ENCODE peak calls at places on chromosomes 11 and 22, in eight cellular contexts. One of them, this sample, is unnamed.

GRCh38 chr11:1193326-1194230 is 29.3 kb upstream of the MUC5B start:
- DNase-seq in Right ventricle myocardium superior: peak
- DNase-seq in neural progenitor cell: no peak
- DNase-seq in caudate nucleus: no peak
- DNase-seq in T-helper 17 cell: no peak
- DNase-seq in NCI-H1092 treated with DMSO at 0.1 percent for 48 hours: no peak
- DNase-seq in T follicular helper cell: no peak
- DNase-seq in progenitor cell of endocrine pancreas: no peak
- DNase-seq in this sample: peak

GRCh38 chr11:65301491-65302329 is 13.0 kb upstream of the CDC42EP2 start:
- DNase-seq in Right ventricle myocardium superior: peak
- DNase-seq in neural progenitor cell: peak
- DNase-seq in caudate nucleus: no peak
- DNase-seq in T-helper 17 cell: no peak
- DNase-seq in NCI-H1092 treated with DMSO at 0.1 percent for 48 hours: no peak
- DNase-seq in T follicular helper cell: no peak
- DNase-seq in progenitor cell of endocrine pancreas: peak
- DNase-seq in this sample: peak

GRCh38 chr22:49740242-49740641 is 87.4 kb downstream of the BRD1 start:
- DNase-seq in Right ventricle myocardium superior: no peak
- DNase-seq in neural progenitor cell: no peak
- DNase-seq in caudate nucleus: no peak
- DNase-seq in T-helper 17 cell: no peak
- DNase-seq in NCI-H1092 treated with DMSO at 0.1 percent for 48 hours: no peak
- DNase-seq in T follicular helper cell: no peak
- DNase-seq in progenitor cell of endocrine pancreas: no peak
- DNase-seq in this sample: no peak

GRCh38 chr11:117498791-117499190 is 171.1 kb downstream of the CEP164 start:
- DNase-seq in Right ventricle myocardium superior: no peak
- DNase-seq in neural progenitor cell: no peak
- DNase-seq in caudate nucleus: no peak
- DNase-seq in T-helper 17 cell: no peak
- DNase-seq in NCI-H1092 treated with DMSO at 0.1 percent for 48 hours: peak
- DNase-seq in T follicular helper cell: no peak
- DNase-seq in progenitor cell of endocrine pancreas: no peak
- DNase-seq in this sample: no peak

GRCh38 chr22:30245181-30245984 is 1.2 kb downstream of the LIF start:
- DNase-seq in Right ventricle myocardium superior: no peak
- DNase-seq in neural progenitor cell: no peak
- DNase-seq in caudate nucleus: no peak
- DNase-seq in T-helper 17 cell: no peak
- DNase-seq in NCI-H1092 treated with DMSO at 0.1 percent for 48 hours: no peak
- DNase-seq in T follicular helper cell: no peak
- DNase-seq in progenitor cell of endocrine pancreas: no peak
- DNase-seq in this sample: no peak

GRCh38 chr11:7498193-7498592 is 12.9 kb downstream of the OLFML1 start:
- DNase-seq in Right ventricle myocardium superior: no peak
- DNase-seq in neural progenitor cell: no peak
- DNase-seq in caudate nucleus: no peak
- DNase-seq in T-helper 17 cell: no peak
- DNase-seq in NCI-H1092 treated with DMSO at 0.1 percent for 48 hours: no peak
- DNase-seq in T follicular helper cell: no peak
- DNase-seq in progenitor cell of endocrine pancreas: no peak
- DNase-seq in this sample: no peak

GRCh38 chr11:61290905-61291690 is 4.0 kb downstream of the VWCE start:
- DNase-seq in Right ventricle myocardium superior: no peak
- DNase-seq in neural progenitor cell: no peak
- DNase-seq in caudate nucleus: no peak
- DNase-seq in T-helper 17 cell: no peak
- DNase-seq in NCI-H1092 treated with DMSO at 0.1 percent for 48 hours: no peak
- DNase-seq in T follicular helper cell: no peak
- DNase-seq in progenitor cell of endocrine pancreas: no peak
- DNase-seq in this sample: no peak

GRCh38 chr22:30235687-30236170 is 10.8 kb downstream of the LIF start:
- DNase-seq in Right ventricle myocardium superior: no peak
- DNase-seq in neural progenitor cell: no peak
- DNase-seq in caudate nucleus: no peak
- DNase-seq in T-helper 17 cell: no peak
- DNase-seq in NCI-H1092 treated with DMSO at 0.1 percent for 48 hours: no peak
- DNase-seq in T follicular helper cell: no peak
- DNase-seq in progenitor cell of endocrine pancreas: no peak
- DNase-seq in this sample: no peak

GRCh38 chr11:69563946-69564780 is 76.8 kb upstream of the CCND1 start:
- DNase-seq in Right ventricle myocardium superior: no peak
- DNase-seq in neural progenitor cell: no peak
- DNase-seq in caudate nucleus: no peak
- DNase-seq in T-helper 17 cell: no peak
- DNase-seq in NCI-H1092 treated with DMSO at 0.1 percent for 48 hours: no peak
- DNase-seq in T follicular helper cell: no peak
- DNase-seq in progenitor cell of endocrine pancreas: no peak
- DNase-seq in this sample: peak

GRCh38 chr11:69108030-69108429 is 47.7 kb upstream of the SMIM38 start:
- DNase-seq in Right ventricle myocardium superior: peak
- DNase-seq in neural progenitor cell: no peak
- DNase-seq in caudate nucleus: no peak
- DNase-seq in T-helper 17 cell: no peak
- DNase-seq in NCI-H1092 treated with DMSO at 0.1 percent for 48 hours: no peak
- DNase-seq in T follicular helper cell: no peak
- DNase-seq in progenitor cell of endocrine pancreas: no peak
- DNase-seq in this sample: no peak

GRCh38 chr22:49954354-49954753 is 6.2 kb upstream of the PIM3 start:
- DNase-seq in Right ventricle myocardium superior: peak
- DNase-seq in neural progenitor cell: no peak
- DNase-seq in caudate nucleus: no peak
- DNase-seq in T-helper 17 cell: no peak
- DNase-seq in NCI-H1092 treated with DMSO at 0.1 percent for 48 hours: no peak
- DNase-seq in T follicular helper cell: no peak
- DNase-seq in progenitor cell of endocrine pancreas: no peak
- DNase-seq in this sample: no peak

GRCh38 chr11:289706-290620 is 1.0 kb downstream of the PGGHG start:
- DNase-seq in Right ventricle myocardium superior: peak
- DNase-seq in neural progenitor cell: no peak
- DNase-seq in caudate nucleus: no peak
- DNase-seq in T-helper 17 cell: no peak
- DNase-seq in NCI-H1092 treated with DMSO at 0.1 percent for 48 hours: no peak
- DNase-seq in T follicular helper cell: no peak
- DNase-seq in progenitor cell of endocrine pancreas: no peak
- DNase-seq in this sample: peak

GRCh38 chr11:65430406-65431217 is 8.0 kb downstream of the NEAT1 start:
- DNase-seq in Right ventricle myocardium superior: peak
- DNase-seq in neural progenitor cell: no peak
- DNase-seq in caudate nucleus: no peak
- DNase-seq in T-helper 17 cell: no peak
- DNase-seq in NCI-H1092 treated with DMSO at 0.1 percent for 48 hours: no peak
- DNase-seq in T follicular helper cell: no peak
- DNase-seq in progenitor cell of endocrine pancreas: no peak
- DNase-seq in this sample: peak

GRCh38 chr11:124274000-124274399 is 17.8 kb downstream of the OR8G5 start:
- DNase-seq in Right ventricle myocardium superior: no peak
- DNase-seq in neural progenitor cell: no peak
- DNase-seq in caudate nucleus: no peak
- DNase-seq in T-helper 17 cell: no peak
- DNase-seq in NCI-H1092 treated with DMSO at 0.1 percent for 48 hours: no peak
- DNase-seq in T follicular helper cell: no peak
- DNase-seq in progenitor cell of endocrine pancreas: no peak
- DNase-seq in this sample: no peak

GRCh38 chr22:41521166-41521565 is 23.1 kb downstream of the POLR3H start:
- DNase-seq in Right ventricle myocardium superior: no peak
- DNase-seq in neural progenitor cell: no peak
- DNase-seq in caudate nucleus: no peak
- DNase-seq in T-helper 17 cell: no peak
- DNase-seq in NCI-H1092 treated with DMSO at 0.1 percent for 48 hours: no peak
- DNase-seq in T follicular helper cell: no peak
- DNase-seq in progenitor cell of endocrine pancreas: no peak
- DNase-seq in this sample: no peak

GRCh38 chr11:76891285-76891684 is 30.6 kb downstream of the ACER3 start:
- DNase-seq in Right ventricle myocardium superior: no peak
- DNase-seq in neural progenitor cell: no peak
- DNase-seq in caudate nucleus: no peak
- DNase-seq in T-helper 17 cell: no peak
- DNase-seq in NCI-H1092 treated with DMSO at 0.1 percent for 48 hours: no peak
- DNase-seq in T follicular helper cell: no peak
- DNase-seq in progenitor cell of endocrine pancreas: no peak
- DNase-seq in this sample: no peak

GRCh38 chr22:24453853-24454252 is 26.5 kb downstream of the ADORA2A start:
- DNase-seq in Right ventricle myocardium superior: no peak
- DNase-seq in neural progenitor cell: no peak
- DNase-seq in caudate nucleus: no peak
- DNase-seq in T-helper 17 cell: no peak
- DNase-seq in NCI-H1092 treated with DMSO at 0.1 percent for 48 hours: no peak
- DNase-seq in T follicular helper cell: no peak
- DNase-seq in progenitor cell of endocrine pancreas: no peak
- DNase-seq in this sample: no peak

GRCh38 chr22:43992331-43992821 is 31.7 kb upstream of the PARVB start:
- DNase-seq in Right ventricle myocardium superior: no peak
- DNase-seq in neural progenitor cell: no peak
- DNase-seq in caudate nucleus: no peak
- DNase-seq in T-helper 17 cell: no peak
- DNase-seq in NCI-H1092 treated with DMSO at 0.1 percent for 48 hours: no peak
- DNase-seq in T follicular helper cell: no peak
- DNase-seq in progenitor cell of endocrine pancreas: no peak
- DNase-seq in this sample: peak

GRCh38 chr11:115716577-115717214 is 212.5 kb upstream of the CADM1 start:
- DNase-seq in Right ventricle myocardium superior: no peak
- DNase-seq in neural progenitor cell: no peak
- DNase-seq in caudate nucleus: no peak
- DNase-seq in T-helper 17 cell: no peak
- DNase-seq in NCI-H1092 treated with DMSO at 0.1 percent for 48 hours: no peak
- DNase-seq in T follicular helper cell: no peak
- DNase-seq in progenitor cell of endocrine pancreas: peak
- DNase-seq in this sample: peak

This sample was measured in sigmoid colon.